ENCODE peak calls at places on chromosomes 12 and 14, in ten cellular contexts. One of them, this sample, is unnamed.

GRCh38 chr12:125890983-125891382 is 825.7 kb downstream of the AACS start:
- DNase-seq in prostate gland: no peak
- DNase-seq in GM23338: no peak
- DNase-seq in suprapubic skin: no peak
- DNase-seq in transverse colon: no peak
- DNase-seq in K562: no peak
- DNase-seq in GM12878: no peak
- DNase-seq in breast epithelium: no peak
- DNase-seq in stomach: no peak
- DNase-seq in Panc1: no peak
- DNase-seq in this sample: no peak

GRCh38 chr12:34208331-34209258 is 186.3 kb downstream of the ALG10 start:
- DNase-seq in stomach: no peak
- DNase-seq in K562: no peak
- DNase-seq in breast epithelium: no peak
- DNase-seq in Panc1: no peak
- DNase-seq in suprapubic skin: no peak
- DNase-seq in GM23338: no peak
- DNase-seq in GM12878: no peak
- DNase-seq in prostate gland: no peak
- DNase-seq in transverse colon: no peak
- DNase-seq in this sample: no peak

GRCh38 chr12:84636801-84637285 is 275.8 kb downstream of the SLC6A15 start:
- DNase-seq in GM12878: no peak
- DNase-seq in prostate gland: no peak
- DNase-seq in breast epithelium: no peak
- DNase-seq in Panc1: no peak
- DNase-seq in transverse colon: no peak
- DNase-seq in GM23338: no peak
- DNase-seq in K562: no peak
- DNase-seq in stomach: no peak
- DNase-seq in suprapubic skin: no peak
- DNase-seq in this sample: no peak

GRCh38 chr14:75372260-75372659 is 55.6 kb upstream of the JDP2 start:
- DNase-seq in GM12878: no peak
- DNase-seq in prostate gland: no peak
- DNase-seq in GM23338: no peak
- DNase-seq in Panc1: no peak
- DNase-seq in suprapubic skin: no peak
- DNase-seq in K562: no peak
- DNase-seq in transverse colon: no peak
- DNase-seq in stomach: no peak
- DNase-seq in breast epithelium: no peak
- DNase-seq in this sample: no peak

GRCh38 chr12:88753707-88754106 is 173.4 kb upstream of the KITLG start:
- DNase-seq in suprapubic skin: no peak
- DNase-seq in prostate gland: no peak
- DNase-seq in stomach: no peak
- DNase-seq in GM23338: no peak
- DNase-seq in transverse colon: no peak
- DNase-seq in GM12878: no peak
- DNase-seq in Panc1: no peak
- DNase-seq in breast epithelium: no peak
- DNase-seq in K562: no peak
- DNase-seq in this sample: no peak

GRCh38 chr12:69241444-69242092 is 2.2 kb downstream of the CPSF6 start:
- DNase-seq in breast epithelium: no peak
- DNase-seq in prostate gland: no peak
- DNase-seq in suprapubic skin: no peak
- DNase-seq in K562: no peak
- DNase-seq in Panc1: no peak
- DNase-seq in GM23338: no peak
- DNase-seq in GM12878: no peak
- DNase-seq in transverse colon: no peak
- DNase-seq in stomach: no peak
- DNase-seq in this sample: no peak

GRCh38 chr12:6582959-6583358 is 14.9 kb upstream of the NOP2 start:
- DNase-seq in stomach: no peak
- DNase-seq in transverse colon: no peak
- DNase-seq in GM12878: no peak
- DNase-seq in K562: no peak
- DNase-seq in Panc1: no peak
- DNase-seq in breast epithelium: no peak
- DNase-seq in GM23338: no peak
- DNase-seq in suprapubic skin: no peak
- DNase-seq in prostate gland: no peak
- DNase-seq in this sample: no peak

GRCh38 chr12:43370299-43370698 is 181.7 kb downstream of the ADAMTS20 start:
- DNase-seq in transverse colon: no peak
- DNase-seq in breast epithelium: no peak
- DNase-seq in suprapubic skin: no peak
- DNase-seq in GM23338: no peak
- DNase-seq in prostate gland: no peak
- DNase-seq in K562: no peak
- DNase-seq in GM12878: no peak
- DNase-seq in Panc1: peak; percentile 13
- DNase-seq in stomach: no peak
- DNase-seq in this sample: no peak

GRCh38 chr12:113461666-113462065 is 10.0 kb downstream of the LHX5 start:
- DNase-seq in stomach: no peak
- DNase-seq in GM12878: no peak
- DNase-seq in prostate gland: no peak
- DNase-seq in breast epithelium: no peak
- DNase-seq in Panc1: no peak
- DNase-seq in GM23338: peak; percentile 82
- DNase-seq in suprapubic skin: no peak
- DNase-seq in transverse colon: no peak
- DNase-seq in K562: peak; percentile 69
- DNase-seq in this sample: no peak

GRCh38 chr14:78974691-78975090 is 804.5 kb downstream of the NRXN3 start:
- DNase-seq in K562: no peak
- DNase-seq in transverse colon: no peak
- DNase-seq in GM23338: no peak
- DNase-seq in GM12878: no peak
- DNase-seq in suprapubic skin: no peak
- DNase-seq in prostate gland: no peak
- DNase-seq in Panc1: no peak
- DNase-seq in breast epithelium: no peak
- DNase-seq in stomach: no peak
- DNase-seq in this sample: no peak

GRCh38 chr12:46874642-46875041 is 48.8 kb upstream of the SLC38A4 start:
- DNase-seq in stomach: no peak
- DNase-seq in suprapubic skin: no peak
- DNase-seq in Panc1: no peak
- DNase-seq in K562: no peak
- DNase-seq in prostate gland: no peak
- DNase-seq in breast epithelium: no peak
- DNase-seq in GM12878: no peak
- DNase-seq in transverse colon: no peak
- DNase-seq in GM23338: no peak
- DNase-seq in this sample: no peak

GRCh38 chr12:31687101-31687527 is 27.6 kb downstream of the ETFBKMT start:
- DNase-seq in breast epithelium: no peak
- DNase-seq in Panc1: no peak
- DNase-seq in K562: no peak
- DNase-seq in transverse colon: no peak
- DNase-seq in prostate gland: no peak
- DNase-seq in GM12878: peak; percentile 66
- DNase-seq in stomach: no peak
- DNase-seq in suprapubic skin: no peak
- DNase-seq in GM23338: no peak
- DNase-seq in this sample: no peak

GRCh38 chr14:105952222-105952621 is 425.8 kb downstream of the TMEM121 start:
- DNase-seq in breast epithelium: no peak
- DNase-seq in stomach: no peak
- DNase-seq in suprapubic skin: peak; percentile 18
- DNase-seq in K562: no peak
- DNase-seq in prostate gland: no peak
- DNase-seq in GM12878: no peak
- DNase-seq in transverse colon: no peak
- DNase-seq in GM23338: no peak
- DNase-seq in Panc1: no peak
- DNase-seq in this sample: peak; percentile 45

GRCh38 chr14:33120966-33121365 is 182.3 kb downstream of the NPAS3 start:
- DNase-seq in GM12878: no peak
- DNase-seq in GM23338: no peak
- DNase-seq in stomach: no peak
- DNase-seq in suprapubic skin: no peak
- DNase-seq in prostate gland: no peak
- DNase-seq in transverse colon: no peak
- DNase-seq in K562: no peak
- DNase-seq in Panc1: no peak
- DNase-seq in breast epithelium: no peak
- DNase-seq in this sample: no peak

GRCh38 chr14:50397461-50398196 is 948 bp upstream of the CDKL1 start:
- DNase-seq in suprapubic skin: no peak
- DNase-seq in Panc1: no peak
- DNase-seq in transverse colon: peak; percentile 34
- DNase-seq in prostate gland: peak; percentile 31
- DNase-seq in breast epithelium: no peak
- DNase-seq in GM12878: no peak
- DNase-seq in K562: no peak
- DNase-seq in stomach: no peak
- DNase-seq in GM23338: peak; percentile 21
- DNase-seq in this sample: no peak

GRCh38 chr12:113149361-113150150 is at the start of gene CFAP73:
- DNase-seq in transverse colon: peak; percentile 71
- DNase-seq in stomach: peak; percentile 72
- DNase-seq in K562: peak; percentile 82
- DNase-seq in GM12878: no peak
- DNase-seq in breast epithelium: peak; percentile 65
- DNase-seq in GM23338: peak; percentile 98
- DNase-seq in suprapubic skin: peak; percentile 78
- DNase-seq in Panc1: no peak
- DNase-seq in prostate gland: no peak
- DNase-seq in this sample: no peak

GRCh38 chr12:15779925-15780324 is 9.3 kb downstream of the EPS8 start:
- DNase-seq in Panc1: no peak
- DNase-seq in GM23338: no peak
- DNase-seq in stomach: no peak
- DNase-seq in transverse colon: no peak
- DNase-seq in prostate gland: no peak
- DNase-seq in suprapubic skin: no peak
- DNase-seq in K562: no peak
- DNase-seq in GM12878: no peak
- DNase-seq in breast epithelium: no peak
- DNase-seq in this sample: no peak

DNA sequence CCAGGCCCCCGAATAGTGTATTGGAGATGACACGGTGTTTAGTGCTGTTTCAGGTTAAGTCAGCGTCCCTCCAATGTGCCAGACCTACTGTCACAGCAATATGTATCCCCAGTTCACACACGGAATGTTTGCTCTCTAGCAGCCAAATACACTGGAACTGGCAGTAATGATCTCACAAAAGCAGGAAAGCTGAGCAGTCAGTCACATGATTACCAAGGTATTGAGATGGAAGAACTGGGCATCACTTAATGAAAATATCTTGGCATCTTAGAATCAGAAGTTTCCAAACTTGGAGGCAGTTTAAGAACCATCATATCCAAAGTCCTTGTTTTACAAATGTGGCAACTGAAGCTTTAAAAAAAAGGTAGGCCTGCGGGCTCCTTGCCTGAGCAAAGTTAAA is 23.3 kb downstream of the NINJ2 start:
- DNase-seq in GM23338: no peak
- DNase-seq in breast epithelium: no peak
- DNase-seq in transverse colon: no peak
- DNase-seq in prostate gland: no peak
- DNase-seq in K562: no peak
- DNase-seq in suprapubic skin: peak; percentile 50
- DNase-seq in Panc1: no peak
- DNase-seq in stomach: no peak
- DNase-seq in GM12878: no peak
- DNase-seq in this sample: no peak
- TF ChIP-seq POLR2AphosphoS5 in GM23338: no peak
- TF ChIP-seq POLR2AphosphoS5 in breast epithelium: no peak
- TF ChIP-seq POLR2AphosphoS5 in transverse colon: no peak
- TF ChIP-seq POLR2AphosphoS5 in prostate gland: peak; percentile 54
- TF ChIP-seq POLR2AphosphoS5 in K562: no peak
- TF ChIP-seq POLR2AphosphoS5 in suprapubic skin: no peak
- TF ChIP-seq POLR2AphosphoS5 in Panc1: no peak
- TF ChIP-seq POLR2AphosphoS5 in stomach: no peak
- TF ChIP-seq POLR2AphosphoS5 in GM12878: no peak
- TF ChIP-seq POLR2AphosphoS5 in this sample: no peak

GRCh38 chr12:62861157-62861535 is 73.8 kb downstream of the PPM1H start:
- DNase-seq in K562: no peak
- DNase-seq in prostate gland: no peak
- DNase-seq in suprapubic skin: no peak
- DNase-seq in GM12878: no peak
- DNase-seq in Panc1: no peak
- DNase-seq in stomach: no peak
- DNase-seq in breast epithelium: no peak
- DNase-seq in GM23338: no peak
- DNase-seq in transverse colon: no peak
- DNase-seq in this sample: no peak
- H3K4me3 ChIP-seq in K562: no peak overlapping the region
- H3K4me3 ChIP-seq in prostate gland: no peak overlapping the region
- H3K4me3 ChIP-seq in suprapubic skin: no peak overlapping the region
- H3K4me3 ChIP-seq in GM12878: no peak overlapping the region
- H3K4me3 ChIP-seq in Panc1: no peak overlapping the region
- H3K4me3 ChIP-seq in stomach: no peak overlapping the region
- H3K4me3 ChIP-seq in breast epithelium: no peak overlapping the region
- H3K4me3 ChIP-seq in GM23338: no peak overlapping the region
- H3K4me3 ChIP-seq in transverse colon: no peak overlapping the region
- H3K4me3 ChIP-seq in this sample: no peak overlapping the region

DNA sequence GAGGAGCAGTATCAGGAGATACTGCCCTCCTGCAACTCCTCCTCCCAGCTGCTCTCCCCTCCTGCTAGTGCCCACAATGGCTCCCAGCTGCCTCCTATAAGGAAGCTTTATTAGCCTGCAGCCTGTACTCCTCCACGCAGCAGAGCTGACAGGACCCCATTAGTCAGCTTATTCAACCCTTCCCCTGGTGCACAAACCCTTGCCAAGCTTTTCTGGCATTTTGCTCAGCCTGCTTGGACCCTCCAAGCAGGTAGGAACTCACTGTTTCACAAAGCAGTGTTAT is 6.9 kb upstream of the AQP2 start:
- DNase-seq in transverse colon: no peak
- DNase-seq in GM12878: no peak
- DNase-seq in GM23338: no peak
- DNase-seq in Panc1: no peak
- DNase-seq in K562: no peak
- DNase-seq in suprapubic skin: no peak
- DNase-seq in prostate gland: no peak
- DNase-seq in stomach: no peak
- DNase-seq in breast epithelium: no peak
- DNase-seq in this sample: no peak
- H3K4me1 ChIP-seq in transverse colon: peaks cover 7% of the 10 kb centered on the region
- H3K4me1 ChIP-seq in GM12878: no peaks in the 10 kb centered on the region
- H3K4me1 ChIP-seq in GM23338: peaks cover 26% of the 10 kb centered on the region
- H3K4me1 ChIP-seq in Panc1: peaks cover 13% of the 10 kb centered on the region
- H3K4me1 ChIP-seq in K562: peaks cover 14% of the 10 kb centered on the region
- H3K4me1 ChIP-seq in suprapubic skin: peaks cover 10% of the 10 kb centered on the region
- H3K4me1 ChIP-seq in prostate gland: no peaks in the 10 kb centered on the region
- H3K4me1 ChIP-seq in stomach: peaks cover 24% of the 10 kb centered on the region
- H3K4me1 ChIP-seq in breast epithelium: no peaks in the 10 kb centered on the region
- H3K4me1 ChIP-seq in this sample: peaks cover 9% of the 10 kb centered on the region

DNA sequence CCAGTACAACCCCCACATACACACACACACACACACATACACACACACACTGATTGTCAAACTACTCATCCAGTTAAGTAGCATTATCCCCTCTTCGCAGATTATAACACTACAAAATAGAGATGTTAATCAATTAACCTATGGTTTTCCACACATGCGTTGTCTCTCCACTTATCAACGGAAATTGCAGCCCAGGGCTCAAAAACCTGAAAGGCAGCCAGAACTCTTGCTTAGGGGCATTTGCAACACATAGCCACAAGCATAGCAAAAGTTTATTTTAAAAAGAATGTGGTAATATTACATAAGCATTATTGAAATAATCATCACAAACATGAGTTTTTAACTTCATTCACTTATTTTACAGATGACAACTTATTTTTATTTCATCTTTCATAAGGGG is 265.8 kb downstream of the SLC16A7 start:
- DNase-seq in prostate gland: no peak
- DNase-seq in GM23338: no peak
- DNase-seq in stomach: no peak
- DNase-seq in K562: no peak
- DNase-seq in transverse colon: no peak
- DNase-seq in GM12878: no peak
- DNase-seq in suprapubic skin: no peak
- DNase-seq in breast epithelium: no peak
- DNase-seq in Panc1: no peak
- DNase-seq in this sample: no peak
- TF ChIP-seq POLR2AphosphoS5 in prostate gland: no peak
- TF ChIP-seq POLR2AphosphoS5 in GM23338: no peak
- TF ChIP-seq POLR2AphosphoS5 in stomach: no peak
- TF ChIP-seq POLR2AphosphoS5 in K562: no peak
- TF ChIP-seq POLR2AphosphoS5 in transverse colon: no peak
- TF ChIP-seq POLR2AphosphoS5 in GM12878: no peak
- TF ChIP-seq POLR2AphosphoS5 in suprapubic skin: no peak
- TF ChIP-seq POLR2AphosphoS5 in breast epithelium: no peak
- TF ChIP-seq POLR2AphosphoS5 in Panc1: no peak
- TF ChIP-seq POLR2AphosphoS5 in this sample: no peak

This sample was measured in sigmoid colon.